ENCODE peak calls at places on chromosomes 11 and 22, in eight cellular contexts. Q is sigmoid colon, Y is MM.1S, S is BJ, X is psoas muscle, U is omental fat pad, A is WERI-Rb-1, F is heart left ventricle. E is an unnamed sample.

GRCh38 chr22:45101828-45102227 is 61.9 kb upstream of the NUP50 start:
- DNase-seq in Q (peak), Y (peak), S (no peak), X (peak), U (no peak), A (peak), F (peak), E (no peak)

GRCh38 chr11:304915-305833 is 2.4 kb upstream of the IFITM2 start:
- DNase-seq in Q (peak), Y (peak), S (no peak), X (peak), U (peak), A (no peak), F (peak), E (no peak)

GRCh38 chr11:116960916-116961315 is 123.5 kb upstream of the APOA1 start:
- DNase-seq in Q (no peak), Y (no peak), S (peak), X (no peak), U (no peak), A (no peak), F (no peak), E (no peak)

GRCh38 chr11:2122907-2123627 is 16.1 kb downstream of the IGF2 start:
- DNase-seq in Q (no peak), Y (no peak), S (no peak), X (no peak), U (no peak), A (peak), F (peak), E (no peak)

GRCh38 chr11:3840870-3841425 is at the start of gene RHOG:
- DNase-seq in Q (peak), Y (peak), S (no peak), X (peak), U (no peak), A (peak), F (peak), E (no peak)

GRCh38 chr11:68302256-68303054 is 9.9 kb upstream of the LRP5 start:
- DNase-seq in Q (no peak), Y (no peak), S (no peak), X (no peak), U (no peak), A (no peak), F (no peak), E (no peak)

GRCh38 chr22:37999640-38000272 is 15.4 kb upstream of the SOX10 start:
- DNase-seq in Q (no peak), Y (no peak), S (no peak), X (peak), U (no peak), A (no peak), F (no peak), E (no peak)

GRCh38 chr11:109062445-109062844 is 359.5 kb upstream of the C11orf87 start:
- DNase-seq in Q (no peak), Y (peak), S (peak), X (no peak), U (no peak), A (no peak), F (no peak), E (no peak)

GRCh38 chr11:65125197-65126056 is 3.3 kb downstream of the MRPL49 start:
- DNase-seq in Q (peak), Y (no peak), S (no peak), X (no peak), U (no peak), A (no peak), F (no peak), E (no peak)

GRCh38 chr22:36136988-36137387 is 23.6 kb downstream of the APOL3 start:
- DNase-seq in Q (no peak), Y (no peak), S (no peak), X (no peak), U (no peak), A (no peak), F (no peak), E (no peak)

GRCh38 chr22:38412435-38413084 is 42.4 kb downstream of the KCNJ4 start:
- DNase-seq in Q (peak), Y (peak), S (no peak), X (no peak), U (no peak), A (peak), F (no peak), E (peak)

GRCh38 chr22:38335077-38335476 is 17.8 kb upstream of the CSNK1E start:
- DNase-seq in Q (no peak), Y (no peak), S (no peak), X (no peak), U (no peak), A (no peak), F (no peak), E (no peak)

GRCh38 chr11:104061851-104062521 is 25.5 kb downstream of the DDI1 start:
- DNase-seq in Q (no peak), Y (no peak), S (no peak), X (no peak), U (no peak), A (no peak), F (no peak), E (no peak)

GRCh38 chr22:45478108-45478771 is 24.4 kb upstream of the FBLN1 start:
- DNase-seq in Q (no peak), Y (no peak), S (peak), X (no peak), U (no peak), A (no peak), F (peak), E (no peak)

GRCh38 chr22:23837911-23838685 is 708 bp downstream of the DERL3 start:
- DNase-seq in Q (no peak), Y (no peak), S (no peak), X (peak), U (no peak), A (no peak), F (peak), E (no peak)

GRCh38 chr22:48889887-48890692 is 937.6 kb downstream of the BRD1 start:
- DNase-seq in Q (peak), Y (no peak), S (no peak), X (no peak), U (no peak), A (no peak), F (peak), E (no peak)

GRCh38 chr11:46357483-46357936 is 10.2 kb downstream of the DGKZ start:
- DNase-seq in Q (no peak), Y (no peak), S (no peak), X (no peak), U (no peak), A (no peak), F (no peak), E (no peak)

GRCh38 chr22:30877662-30878515 is 90.7 kb downstream of the MORC2 start:
- DNase-seq in Q (peak), Y (no peak), S (no peak), X (no peak), U (no peak), A (no peak), F (no peak), E (no peak)

GRCh38 chr22:46389081-46389480 is 53.6 kb downstream of the TRMU start:
- DNase-seq in Q (no peak), Y (no peak), S (no peak), X (no peak), U (no peak), A (no peak), F (no peak), E (no peak)

GRCh38 chr11:16812274-16812673 is 73.8 kb downstream of the C11orf58 start:
- DNase-seq in Q (peak), Y (no peak), S (no peak), X (no peak), U (no peak), A (no peak), F (no peak), E (no peak)

GRCh38 chr11:130464289-130464812 is 15.9 kb downstream of the ADAMTS15 start:
- DNase-seq in Q (no peak), Y (no peak), S (no peak), X (no peak), U (no peak), A (no peak), F (no peak), E (no peak)

GRCh38 chr11:118621071-118621815 is 13.8 kb downstream of the PHLDB1 start:
- DNase-seq in Q (peak), Y (no peak), S (no peak), X (peak), U (peak), A (peak), F (peak), E (no peak)

GRCh38 chr11:118618991-118619375 is 11.6 kb downstream of the PHLDB1 start:
- DNase-seq in Q (peak), Y (no peak), S (peak), X (peak), U (no peak), A (no peak), F (peak), E (no peak)

GRCh38 chr11:118619444-118620205 is 12.2 kb downstream of the PHLDB1 start:
- DNase-seq in Q (peak), Y (no peak), S (peak), X (peak), U (no peak), A (no peak), F (peak), E (no peak)

GRCh38 chr11:118621898-118622375 is 14.5 kb downstream of the PHLDB1 start:
- DNase-seq in Q (no peak), Y (no peak), S (no peak), X (no peak), U (no peak), A (no peak), F (no peak), E (no peak)

GRCh38 chr11:118620529-118621070 is 13.2 kb downstream of the PHLDB1 start:
- DNase-seq in Q (no peak), Y (no peak), S (no peak), X (no peak), U (peak), A (no peak), F (peak), E (no peak)
- TF ChIP-seq CTCF in Q (no peak), Y (no peak), S (no peak), X (no peak), U (no peak), A (no peak), F (no peak), E (no peak)

GRCh38 chr11:78576549-78577097 is 2.0 kb upstream of the NARS2 start:
- DNase-seq in Q (no peak), Y (no peak), S (no peak), X (no peak), U (no peak), A (no peak), F (no peak), E (no peak)

GRCh38 chr11:78575478-78575877 is 814 bp upstream of the NARS2 start:
- DNase-seq in Q (no peak), Y (no peak), S (no peak), X (no peak), U (no peak), A (no peak), F (no peak), E (no peak)

GRCh38 chr11:78573271-78574035 is 1.2 kb downstream of the NARS2 start:
- DNase-seq in Q (no peak), Y (no peak), S (no peak), X (no peak), U (no peak), A (no peak), F (no peak), E (no peak)

GRCh38 chr11:78577495-78577894 is 2.8 kb upstream of the NARS2 start:
- DNase-seq in Q (no peak), Y (no peak), S (no peak), X (no peak), U (no peak), A (no peak), F (no peak), E (no peak)

GRCh38 chr11:78574386-78575381 is at the start of gene NARS2:
- DNase-seq in Q (peak), Y (peak), S (peak), X (peak), U (peak), A (peak), F (peak), E (peak)
- TF ChIP-seq CTCF in Q (no peak), Y (no peak), S (no peak), X (no peak), U (no peak), A (no peak), F (no peak), E (no peak)

GRCh38 chr22:50503475-50504145 is 3.9 kb downstream of the LMF2 start:
- DNase-seq in Q (peak), Y (no peak), S (no peak), X (no peak), U (no peak), A (no peak), F (no peak), E (no peak)
- TF ChIP-seq CTCF in Q (no peak), Y (no peak), S (no peak), X (no peak), U (no peak), A (peak), F (no peak), E (no peak)

GRCh38 chr11:131691558-131692041 is 321.2 kb downstream of the NTM start:
- DNase-seq in Q (no peak), Y (peak), S (no peak), X (no peak), U (no peak), A (no peak), F (no peak), E (no peak)
- TF ChIP-seq CTCF in Q (no peak), Y (peak), S (peak), X (peak), U (no peak), A (peak), F (peak), E (no peak)

E was measured in natural killer cell.